ENCODE peak calls at places on chromosomes 11 and 22, in five cellular contexts. K is H9, O is ovary, X is T-helper 2 cell, N is dermis blood vessel endothelial cell. G is an unnamed sample.
A peak's percentile ranks its signal among the peaks of the same experiment; 100 is the strongest.

GRCh38 chr11:107496011-107496410 is 38.4 kb upstream of the CWF19L2 start:
- DNase-seq in K (no peak), X (no peak), N (peak; percentile 71), O (no peak), G (no peak)

GRCh38 chr11:26331911-26332571 is at the start of gene ANO3:
- DNase-seq in N (peak; percentile 67), X (no peak), O (peak; percentile 25), K (peak; percentile 97), G (peak; percentile 97)

GRCh38 chr11:19730373-19730772 is 17.7 kb downstream of the NAV2 start:
- DNase-seq in X (no peak), K (no peak), O (no peak), N (no peak), G (no peak)

GRCh38 chr11:11668293-11668692 is 46.5 kb upstream of the GALNT18 start:
- DNase-seq in X (no peak), O (no peak), N (no peak), K (no peak), G (no peak)

GRCh38 chr22:24088796-24089195 is 77.7 kb downstream of the CABIN1 start:
- DNase-seq in X (no peak), K (no peak), N (no peak), O (no peak), G (peak; percentile 27)

GRCh38 chr11:86247608-86248007 is 3.1 kb downstream of the EED start:
- DNase-seq in O (no peak), X (no peak), N (no peak), K (no peak), G (no peak)

GRCh38 chr11:43576834-43577521 is 103.6 kb upstream of the HSD17B12 start:
- DNase-seq in K (peak; percentile 86), O (peak; percentile 61), X (no peak), N (peak; percentile 68), G (peak; percentile 88)

GRCh38 chr11:76846441-76846840 is 14.3 kb upstream of the ACER3 start:
- DNase-seq in X (no peak), N (no peak), K (no peak), O (no peak), G (no peak)

GRCh38 chr11:66550887-66551286 is 4.2 kb downstream of the ACTN3 start:
- DNase-seq in X (no peak), K (no peak), O (no peak), N (no peak), G (no peak)

GRCh38 chr11:77547047-77547836 is 42.5 kb upstream of the AQP11 start:
- DNase-seq in O (no peak), X (no peak), K (no peak), N (no peak), G (no peak)

GRCh38 chr11:95512682-95513081 is 276.9 kb downstream of the FAM76B start:
- DNase-seq in K (no peak), N (peak; percentile 33), O (peak; percentile 72), X (no peak), G (no peak)

GRCh38 chr11:57474751-57475115 is 14.4 kb downstream of the RTN4RL2 start:
- DNase-seq in X (no peak), O (no peak), N (no peak), K (no peak), G (no peak)

GRCh38 chr11:72519220-72519881 is 85.0 kb upstream of the CLPB start:
- DNase-seq in O (no peak), K (no peak), X (no peak), N (no peak), G (no peak)

GRCh38 chr22:27801197-27801615 is 350 bp downstream of the MN1 start:
- DNase-seq in N (peak; percentile 61), O (no peak), X (no peak), K (peak; percentile 61), G (peak; percentile 62)

GRCh38 chr22:19889951-19890350 is 35.3 kb upstream of the GNB1L start:
- DNase-seq in O (no peak), K (no peak), X (no peak), N (peak; percentile 75), G (no peak)

GRCh38 chr22:49693416-49693815 is 134.3 kb downstream of the BRD1 start:
- DNase-seq in K (no peak), X (no peak), O (no peak), N (no peak), G (no peak)

GRCh38 chr11:65209711-65210360 is 28.1 kb downstream of the CAPN1 start:
- DNase-seq in X (no peak), K (no peak), O (no peak), N (no peak), G (no peak)

GRCh38 chr11:46285594-46286033 is 8.2 kb downstream of the CREB3L1 start:
- DNase-seq in X (no peak), N (no peak), K (no peak), O (no peak), G (no peak)

GRCh38 chr11:43988040-43988793 is 45.8 kb downstream of the C11orf96 start:
- DNase-seq in O (peak; percentile 42), X (no peak), K (no peak), N (no peak), G (peak; percentile 80)

GRCh38 chr11:29135504-29135903 is 881.3 kb downstream of the KCNA4 start:
- DNase-seq in X (no peak), K (no peak), O (no peak), N (no peak), G (no peak)

G was measured in mesendoderm.